ENCODE peak calls at places on chromosomes 7 and 10, in nine cellular contexts. Q, I, Z, O, C, K, A, L and P are unnamed samples.

GRCh38 chr7:5359344-5359743 is 64.3 kb downstream of the TNRC18 start:
- DNase-seq in Q (no peak), I (no peak), Z (no peak), O (no peak), C (no peak), K (no peak), A (no peak), L (no peak), P (no peak)

GRCh38 chr7:149377386-149377785 is 83.5 kb downstream of the ZNF777 start:
- DNase-seq in Q (no peak), I (no peak), Z (no peak), O (no peak), C (no peak), K (no peak), A (no peak), L (no peak), P (no peak)

GRCh38 chr10:60446070-60446833 is 56.6 kb upstream of the ANK3 start:
- DNase-seq in Q (peak; percentile 37), I (no peak), Z (no peak), O (no peak), C (no peak), K (peak; percentile 52), A (no peak), L (no peak), P (no peak)

GRCh38 chr7:28708033-28708451 is 250.1 kb downstream of the TRIL start:
- DNase-seq in Q (peak; percentile 21), I (peak; percentile 24), Z (no peak), O (no peak), C (no peak), K (peak; percentile 66), A (no peak), L (no peak), P (no peak)

GRCh38 chr7:88546808-88547207 is 212.7 kb upstream of the ZNF804B start:
- DNase-seq in Q (peak; percentile 12), I (no peak), Z (no peak), O (no peak), C (peak; percentile 60), K (peak; percentile 33), A (no peak), L (peak; percentile 14), P (no peak)

GRCh38 chr7:141956084-141956483 is 9.3 kb upstream of the CLEC5A start:
- DNase-seq in Q (no peak), I (no peak), Z (no peak), O (no peak), C (no peak), K (no peak), A (no peak), L (no peak), P (no peak)

GRCh38 chr7:2849941-2850766 is 6.0 kb upstream of the GNA12 start:
- DNase-seq in Q (no peak), I (no peak), Z (no peak), O (no peak), C (no peak), K (no peak), A (no peak), L (no peak), P (no peak)

GRCh38 chr7:82542665-82543064 is 99.1 kb upstream of the CACNA2D1 start:
- DNase-seq in Q (peak; percentile 80), I (no peak), Z (no peak), O (no peak), C (no peak), K (peak; percentile 82), A (no peak), L (no peak), P (no peak)

GRCh38 chr7:109354000-109354399 is 784.3 kb downstream of the DNAJB9 start:
- DNase-seq in Q (no peak), I (no peak), Z (no peak), O (no peak), C (no peak), K (no peak), A (no peak), L (no peak), P (no peak)

GRCh38 chr10:62594093-62594520 is 210.4 kb upstream of the ADO start:
- DNase-seq in Q (peak; percentile 70), I (peak; percentile 50), Z (peak; percentile 45), O (peak; percentile 52), C (peak; percentile 74), K (peak; percentile 69), A (no peak), L (peak; percentile 60), P (no peak)

GRCh38 chr7:41224063-41224763 is 478.7 kb downstream of the INHBA start:
- DNase-seq in Q (peak; percentile 15), I (no peak), Z (no peak), O (no peak), C (no peak), K (peak; percentile 57), A (no peak), L (no peak), P (no peak)

GRCh38 chr10:110078317-110078716 is 70.5 kb downstream of the ADD3 start:
- DNase-seq in Q (no peak), I (no peak), Z (no peak), O (no peak), C (no peak), K (no peak), A (no peak), L (no peak), P (no peak)

GRCh38 chr10:27783660-27784059 is 38.0 kb upstream of the MKX start:
- DNase-seq in Q (peak; percentile 9), I (no peak), Z (peak; percentile 4), O (peak; percentile 10), C (no peak), K (peak; percentile 11), A (no peak), L (no peak), P (no peak)
- TF ChIP-seq CTCF in Q (no peak), I (peak; percentile 10), Z (no peak), O (no peak), C (peak; percentile 11), K (peak; percentile 1), A (peak; percentile 47), L (peak; percentile 21), P (no peak)

GRCh38 chr7:112386619-112387018 is 63.6 kb upstream of the IFRD1 start:
- DNase-seq in Q (no peak), I (no peak), Z (no peak), O (no peak), C (no peak), K (no peak), A (no peak), L (no peak), P (no peak)

GRCh38 chr7:112381311-112382091 is 68.8 kb upstream of the IFRD1 start:
- DNase-seq in Q (no peak), I (no peak), Z (no peak), O (no peak), C (no peak), K (no peak), A (no peak), L (no peak), P (no peak)

GRCh38 chr7:112383671-112384417 is 66.4 kb upstream of the IFRD1 start:
- DNase-seq in Q (peak; percentile 46), I (no peak), Z (no peak), O (no peak), C (no peak), K (peak; percentile 34), A (no peak), L (no peak), P (no peak)
- TF ChIP-seq CTCF in Q (no peak), I (no peak), Z (no peak), O (no peak), C (no peak), K (no peak), A (peak; percentile 42), L (peak; percentile 36), P (no peak)

DNA sequence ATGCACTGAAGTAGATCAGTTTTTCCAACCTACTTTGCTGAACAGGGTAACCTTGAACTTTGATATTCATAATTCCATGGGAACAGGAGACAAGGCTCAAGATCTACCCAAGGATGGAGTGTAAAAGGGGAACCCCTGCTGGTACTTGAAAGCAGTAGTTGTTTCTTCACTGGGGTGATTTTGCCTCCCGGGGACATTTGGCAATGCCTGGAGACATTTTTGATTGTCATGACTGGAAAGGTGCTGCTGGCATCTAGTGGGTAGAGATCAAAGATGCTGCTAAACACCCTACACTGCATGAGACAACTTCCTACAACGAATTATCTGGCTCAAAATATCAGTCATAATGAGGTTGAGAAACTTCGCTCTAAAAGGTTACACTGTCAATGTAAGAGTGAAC is 214.8 kb upstream of the CTBP2 start:
- DNase-seq in Q (peak; percentile 2), I (no peak), Z (no peak), O (no peak), C (no peak), K (no peak), A (no peak), L (no peak), P (no peak)
- TF ChIP-seq CTCF in Q (no peak), I (no peak), Z (no peak), O (peak; percentile 26), C (no peak), K (no peak), A (no peak), L (no peak), P (no peak)

DNA sequence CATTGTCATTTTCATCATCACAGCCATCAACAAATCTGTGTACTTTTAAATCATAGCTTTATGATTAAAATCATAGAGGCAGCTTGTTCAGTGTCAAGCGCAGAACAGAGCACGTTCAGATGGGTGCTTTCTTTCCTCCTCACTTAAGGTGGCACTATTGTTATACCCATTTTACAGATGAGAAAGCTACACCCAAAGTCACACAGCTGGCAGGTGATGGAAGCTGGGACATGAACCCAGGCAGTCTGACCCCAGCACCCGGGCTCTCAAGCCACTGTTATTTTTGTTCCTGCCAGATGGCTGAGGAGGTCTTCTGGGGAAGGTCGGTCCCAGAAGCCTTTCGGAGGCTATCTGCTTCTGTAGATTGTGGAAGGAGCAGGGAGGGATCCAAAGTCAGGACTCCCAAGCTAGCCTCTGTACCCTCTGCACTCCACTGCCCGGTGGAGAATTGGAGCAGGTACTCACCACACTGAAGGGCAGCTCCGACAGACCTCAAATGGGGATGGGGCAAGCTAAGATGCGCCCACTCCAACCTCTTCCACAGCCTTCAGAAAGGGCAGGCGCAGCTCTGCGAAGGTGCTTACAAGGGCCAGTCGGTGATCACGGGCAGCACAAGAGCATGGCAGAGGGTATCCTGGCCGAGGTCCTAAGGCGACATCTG is 610 bp downstream of the AVPI1 start:
- DNase-seq in Q (no peak), I (no peak), Z (no peak), O (no peak), C (no peak), K (peak; percentile 14), A (no peak), L (no peak), P (no peak)
- TF ChIP-seq CTCF in Q (no peak), I (no peak), Z (no peak), O (no peak), C (no peak), K (no peak), A (no peak), L (no peak), P (no peak)

DNA sequence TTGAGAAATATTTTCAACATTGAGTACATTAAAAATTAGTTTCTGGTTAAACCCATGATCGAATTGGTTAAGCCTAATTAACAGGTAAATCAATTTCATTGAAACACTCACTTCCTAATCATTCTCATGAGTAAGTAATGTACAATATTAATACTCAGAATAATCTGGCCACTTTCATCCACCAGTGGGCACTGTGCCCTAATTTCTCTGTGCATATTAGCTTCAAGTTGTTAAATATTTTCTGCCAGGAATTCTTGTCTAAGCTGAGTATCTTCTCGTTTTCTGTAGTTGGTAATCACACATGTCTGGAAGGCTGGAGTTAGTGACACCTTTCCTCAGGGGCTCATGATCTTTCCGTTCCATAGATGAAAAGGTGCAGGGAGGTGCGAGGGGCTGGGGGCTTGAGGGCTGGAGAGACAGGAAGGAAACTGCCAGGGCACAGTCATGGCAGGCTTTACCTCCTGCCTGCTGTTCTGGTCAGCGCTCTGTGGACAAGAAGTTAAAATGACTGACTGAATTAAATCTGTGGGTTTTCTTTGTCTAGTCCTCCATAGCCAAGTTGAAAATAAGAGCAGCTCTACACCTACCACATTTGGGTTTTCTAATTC is 71.9 kb downstream of the WIPF3 start:
- DNase-seq in Q (peak; percentile 70), I (no peak), Z (no peak), O (no peak), C (no peak), K (peak; percentile 66), A (no peak), L (peak; percentile 79), P (no peak)
- TF ChIP-seq CTCF in Q (peak; percentile 52), I (peak; percentile 59), Z (peak; percentile 30), O (peak; percentile 22), C (no peak), K (peak; percentile 68), A (peak; percentile 72), L (peak; percentile 95), P (peak; percentile 10)